ENCODE peak calls at places on chromosome 16, in seven cellular contexts. F is CD8-positive, alpha-beta memory T cell; M is GM12865; K is stimulated activated CD4-positive, alpha-beta T cell treated with anti-CD3 and anti-CD28 coated beads, TNF-alpha, amount 100 ng/mL, for 48 hours; L is mesothelial cell of epicardium; Z is caudate nucleus; J is AG04450. S is an unnamed sample.

GRCh38 chr16:88911148-88911945 is 44.9 kb upstream of the PABPN1L start:
- DNase-seq in F (no peak), M (peak), K (no peak), L (no peak), Z (no peak), J (no peak), S (no peak)

GRCh38 chr16:57694556-57695377 is at the start of gene DRC7:
- DNase-seq in F (no peak), M (peak), K (no peak), L (no peak), Z (peak), J (no peak), S (peak)

GRCh38 chr16:22264786-22265185 is 32.4 kb upstream of the POLR3E start:
- DNase-seq in F (no peak), M (no peak), K (no peak), L (no peak), Z (no peak), J (no peak), S (no peak)

GRCh38 chr16:27310576-27311448 is 3.0 kb upstream of the IL4R start:
- DNase-seq in F (no peak), M (no peak), K (no peak), L (no peak), Z (no peak), J (no peak), S (no peak)

GRCh38 chr16:86383488-86384262 is 126.7 kb upstream of the FOXF1 start:
- DNase-seq in F (no peak), M (no peak), K (no peak), L (no peak), Z (no peak), J (peak), S (no peak)

GRCh38 chr16:11748404-11749254 is 6.0 kb upstream of the TXNDC11 start:
- DNase-seq in F (no peak), M (no peak), K (no peak), L (no peak), Z (no peak), J (no peak), S (no peak)

GRCh38 chr16:27470567-27471431 is 68.8 kb downstream of the IL21R start:
- DNase-seq in F (no peak), M (no peak), K (no peak), L (no peak), Z (no peak), J (peak), S (no peak)

GRCh38 chr16:1175566-1176279 is 22.8 kb downstream of the CACNA1H start:
- DNase-seq in F (no peak), M (no peak), K (no peak), L (no peak), Z (no peak), J (peak), S (no peak)

GRCh38 chr16:78571880-78572279 is 472.4 kb downstream of the WWOX start:
- DNase-seq in F (no peak), M (no peak), K (no peak), L (no peak), Z (no peak), J (no peak), S (no peak)

GRCh38 chr16:69329369-69330285 is 761 bp downstream of the PDF start:
- DNase-seq in F (peak), M (peak), K (peak), L (peak), Z (no peak), J (no peak), S (no peak)

GRCh38 chr16:1989826-1990335 is at the start of gene SYNGR3:
- DNase-seq in F (no peak), M (no peak), K (no peak), L (no peak), Z (no peak), J (no peak), S (no peak)

GRCh38 chr16:58329147-58329546 is 34.3 kb upstream of the PRSS54 start:
- DNase-seq in F (no peak), M (no peak), K (no peak), L (no peak), Z (no peak), J (no peak), S (no peak)

GRCh38 chr16:56357291-56357764 is 68.0 kb downstream of the AMFR start:
- DNase-seq in F (no peak), M (no peak), K (no peak), L (peak), Z (no peak), J (no peak), S (no peak)

GRCh38 chr16:72952404-72953301 is 95.3 kb downstream of the ZFHX3 start:
- DNase-seq in F (no peak), M (no peak), K (no peak), L (no peak), Z (no peak), J (peak), S (no peak)

GRCh38 chr16:75208242-75208825 is 1.4 kb upstream of the CTRB2 start:
- DNase-seq in F (no peak), M (no peak), K (no peak), L (no peak), Z (no peak), J (no peak), S (no peak)

GRCh38 chr16:54398986-54399385 is 112.4 kb upstream of the IRX3 start:
- DNase-seq in F (no peak), M (no peak), K (no peak), L (no peak), Z (no peak), J (no peak), S (no peak)

GRCh38 chr16:81494888-81495287 is 50.3 kb downstream of the CMIP start:
- DNase-seq in F (no peak), M (no peak), K (no peak), L (no peak), Z (no peak), J (no peak), S (no peak)

GRCh38 chr16:57258910-57259475 is 13.9 kb downstream of the ARL2BP start:
- DNase-seq in F (no peak), M (no peak), K (no peak), L (no peak), Z (no peak), J (no peak), S (peak)

GRCh38 chr16:89359296-89360147 is 130.8 kb downstream of the ANKRD11 start:
- DNase-seq in F (no peak), M (no peak), K (no peak), L (no peak), Z (no peak), J (no peak), S (peak)

GRCh38 chr16:85584192-85584757 is 28.8 kb upstream of the GSE1 start:
- DNase-seq in F (no peak), M (no peak), K (no peak), L (no peak), Z (no peak), J (no peak), S (no peak)

GRCh38 chr16:2468725-2469398 is 2.2 kb upstream of the NTN3 start:
- DNase-seq in F (no peak), M (peak), K (no peak), L (no peak), Z (peak), J (no peak), S (peak)

GRCh38 chr16:82845076-82845475 is 218.3 kb downstream of the CDH13 start:
- DNase-seq in F (no peak), M (no peak), K (no peak), L (no peak), Z (no peak), J (no peak), S (no peak)

GRCh38 chr16:74673876-74674275 is 7.2 kb upstream of the RFWD3 start:
- DNase-seq in F (no peak), M (no peak), K (no peak), L (no peak), Z (no peak), J (no peak), S (no peak)

GRCh38 chr16:55003916-55004315 is 73.3 kb downstream of the IRX5 start:
- DNase-seq in F (no peak), M (no peak), K (no peak), L (no peak), Z (no peak), J (no peak), S (no peak)

GRCh38 chr16:31869511-31870201 is 4.0 kb upstream of the ZNF267 start:
- DNase-seq in F (peak), M (peak), K (peak), L (no peak), Z (no peak), J (peak), S (no peak)

GRCh38 chr16:73253922-73254480 is 206.1 kb upstream of the ZFHX3 start:
- DNase-seq in F (no peak), M (no peak), K (no peak), L (no peak), Z (no peak), J (no peak), S (no peak)

GRCh38 chr16:3158014-3158497 is 23.2 kb downstream of the ZNF213 start:
- DNase-seq in F (no peak), M (no peak), K (no peak), L (no peak), Z (no peak), J (no peak), S (no peak)

GRCh38 chr16:2471016-2471652 is at the start of gene NTN3:
- DNase-seq in F (no peak), M (no peak), K (no peak), L (peak), Z (no peak), J (no peak), S (no peak)

GRCh38 chr16:30406911-30407793 is at the start of gene ZNF771:
- DNase-seq in F (peak), M (peak), K (peak), L (peak), Z (peak), J (peak), S (peak)

GRCh38 chr16:87806608-87807546 is 41.1 kb upstream of the KLHDC4 start:
- DNase-seq in F (no peak), M (peak), K (peak), L (no peak), Z (peak), J (peak), S (peak)

GRCh38 chr16:85286970-85287814 is 174.9 kb upstream of the CIBAR2 start:
- DNase-seq in F (no peak), M (no peak), K (no peak), L (no peak), Z (peak), J (no peak), S (peak)

GRCh38 chr16:85346404-85347212 is 234.3 kb upstream of the CIBAR2 start:
- DNase-seq in F (no peak), M (no peak), K (no peak), L (no peak), Z (no peak), J (no peak), S (no peak)

GRCh38 chr16:31253642-31254045 is 6.1 kb upstream of the ITGAM start:
- DNase-seq in F (no peak), M (peak), K (peak), L (no peak), Z (no peak), J (no peak), S (no peak)

GRCh38 chr16:23423496-23424049 is 29.4 kb downstream of the COG7 start:
- DNase-seq in F (no peak), M (no peak), K (no peak), L (no peak), Z (no peak), J (peak), S (peak)

GRCh38 chr16:74035816-74036215 is 260.8 kb upstream of the PSMD7 start:
- DNase-seq in F (no peak), M (peak), K (no peak), L (no peak), Z (no peak), J (no peak), S (no peak)

GRCh38 chr16:14545346-14545884 is 84.6 kb downstream of the PARN start:
- DNase-seq in F (no peak), M (no peak), K (no peak), L (no peak), Z (no peak), J (no peak), S (no peak)

GRCh38 chr16:73096510-73096909 is 48.6 kb upstream of the ZFHX3 start:
- DNase-seq in F (no peak), M (no peak), K (no peak), L (no peak), Z (no peak), J (no peak), S (no peak)

GRCh38 chr16:424623-425081 is 797 bp upstream of the RAB11FIP3 start:
- DNase-seq in F (no peak), M (no peak), K (no peak), L (peak), Z (peak), J (no peak), S (peak)

GRCh38 chr16:11627822-11628457 is 40.3 kb upstream of the SNN start:
- DNase-seq in F (no peak), M (no peak), K (no peak), L (no peak), Z (no peak), J (no peak), S (no peak)

S was measured in dorsolateral prefrontal cortex.